ENCODE peak calls at places on chromosomes 1 and 21, in seven cellular contexts. A, I, Q, S, Z, L and V are unnamed samples.

GRCh38 chr1:9279172-9279840 is 13.4 kb upstream of the SPSB1 start:
- ATAC-seq in A (no peak), Q (no peak), Z (no peak), S (no peak), L (no peak), I (no peak), V (no peak)

GRCh38 chr1:51679435-51679834 is 62.5 kb downstream of the OSBPL9 start:
- ATAC-seq in I (peak; percentile 87), Q (no peak), S (no peak), Z (peak; percentile 66), L (no peak), A (peak; percentile 67), V (no peak)

GRCh38 chr1:11788549-11789053 is 17.2 kb downstream of the MTHFR start:
- ATAC-seq in L (no peak), A (no peak), S (no peak), Q (no peak), Z (no peak), I (no peak), V (no peak)

GRCh38 chr1:2499986-2500596 is 24.0 kb downstream of the PLCH2 start:
- ATAC-seq in Z (no peak), A (no peak), Q (no peak), S (peak; percentile 8), L (no peak), I (peak; percentile 31), V (no peak)

GRCh38 chr1:72397786-72398185 is 115.4 kb upstream of the NEGR1 start:
- ATAC-seq in Z (no peak), S (no peak), A (peak; percentile 62), Q (no peak), L (peak; percentile 51), I (no peak), V (no peak)

GRCh38 chr1:12446593-12446992 is 171.4 kb downstream of the DHRS3 start:
- ATAC-seq in Q (no peak), Z (no peak), L (no peak), S (no peak), I (no peak), A (no peak), V (no peak)

GRCh38 chr1:204584699-204585372 is 68.6 kb downstream of the MDM4 start:
- ATAC-seq in A (no peak), Z (no peak), S (peak; percentile 68), Q (no peak), L (peak; percentile 25), I (no peak), V (no peak)

GRCh38 chr21:19792004-19792403 is 1206.2 kb upstream of the NCAM2 start:
- ATAC-seq in Q (peak; percentile 47), A (no peak), L (no peak), I (no peak), Z (no peak), S (no peak), V (no peak)

GRCh38 chr1:41530411-41530810 is 45.9 kb upstream of the EDN2 start:
- ATAC-seq in L (no peak), A (no peak), Q (no peak), I (no peak), Z (no peak), S (no peak), V (no peak)

GRCh38 chr21:35697321-35697808 is 363.0 kb downstream of the SETD4 start:
- ATAC-seq in Z (no peak), L (peak; percentile 83), Q (peak; percentile 85), A (peak; percentile 47), I (no peak), S (no peak), V (peak; percentile 34)

GRCh38 chr1:176552217-176552974 is 89.4 kb downstream of the PAPPA2 start:
- ATAC-seq in Q (no peak), S (no peak), Z (no peak), I (no peak), A (no peak), L (no peak), V (no peak)

GRCh38 chr1:6075747-6076146 is 30.1 kb downstream of the KCNAB2 start:
- ATAC-seq in L (no peak), Q (no peak), A (no peak), S (peak; percentile 74), Z (peak; percentile 19), I (no peak), V (no peak)

GRCh38 chr1:86747304-86747703 is 42.9 kb downstream of the SH3GLB1 start:
- ATAC-seq in L (peak; percentile 69), Z (no peak), S (no peak), A (no peak), I (no peak), Q (no peak), V (no peak)

GRCh38 chr1:220335668-220336067 is 63.4 kb upstream of the RAB3GAP2 start:
- ATAC-seq in I (no peak), Q (peak; percentile 90), S (no peak), A (peak; percentile 52), L (no peak), Z (no peak), V (no peak)

GRCh38 chr1:228827026-228827425 is 91.7 kb downstream of the RHOU start:
- ATAC-seq in I (no peak), L (peak; percentile 46), Z (no peak), Q (no peak), S (peak; percentile 59), A (peak; percentile 86), V (peak; percentile 41)

GRCh38 chr1:204746838-204747442 is 61.4 kb upstream of the LRRN2 start:
- ATAC-seq in S (peak; percentile 91), Q (peak; percentile 48), L (peak; percentile 64), Z (peak; percentile 89), A (peak; percentile 76), I (peak; percentile 94), V (no peak)

GRCh38 chr21:37214952-37215351 is 52.2 kb downstream of the VPS26C start:
- ATAC-seq in L (no peak), A (no peak), I (no peak), Z (no peak), Q (no peak), S (no peak), V (no peak)

GRCh38 chr1:166740668-166741276 is 98.5 kb upstream of the POGK start:
- ATAC-seq in Z (no peak), S (peak; percentile 43), L (no peak), A (no peak), I (no peak), Q (no peak), V (no peak)

GRCh38 chr1:212147581-212148033 is 112.1 kb downstream of the DTL start:
- ATAC-seq in I (no peak), L (no peak), A (peak; percentile 81), Q (peak; percentile 80), Z (peak; percentile 76), S (peak; percentile 4), V (no peak)

GRCh38 chr21:15893902-15894301 is 164.1 kb downstream of the USP25 start:
- ATAC-seq in A (no peak), Z (no peak), L (no peak), I (no peak), Q (no peak), S (peak; percentile 48), V (no peak)

DNA sequence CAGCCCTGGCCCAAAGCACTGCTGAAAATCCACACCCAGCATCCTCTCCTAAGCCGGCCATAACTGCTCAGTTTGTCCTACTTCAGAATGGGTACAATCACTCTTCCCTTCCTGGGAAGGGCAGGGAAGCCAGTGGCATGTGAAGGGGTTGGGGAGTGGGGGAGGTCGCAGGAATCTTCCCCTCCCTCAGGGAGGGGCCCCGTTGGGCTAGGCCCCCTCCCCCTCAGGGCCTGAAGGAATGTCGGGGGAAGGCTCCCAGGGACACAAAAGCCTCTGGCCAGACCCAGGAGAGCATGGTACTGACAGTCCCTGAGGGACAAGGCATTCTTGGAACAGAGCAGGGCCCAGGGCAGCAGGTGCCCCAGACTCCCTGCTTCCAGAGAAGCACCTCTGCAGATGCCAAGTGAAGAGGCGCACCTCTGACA is 1.2 kb downstream of the ELOVL1 start:
- ATAC-seq in Z (peak; percentile 8), A (no peak), I (no peak), L (no peak), Q (no peak), S (no peak), V (no peak)
- H3K4me1 ChIP-seq in Z (peaks cover 47% of the 10 kb centered on the region), A (peaks cover 25% of the 10 kb centered on the region), I (peaks cover 8% of the 10 kb centered on the region), L (peaks cover 25% of the 10 kb centered on the region), Q (peaks cover 28% of the 10 kb centered on the region), S (peaks cover 31% of the 10 kb centered on the region), V (peaks cover 16% of the 10 kb centered on the region)

DNA sequence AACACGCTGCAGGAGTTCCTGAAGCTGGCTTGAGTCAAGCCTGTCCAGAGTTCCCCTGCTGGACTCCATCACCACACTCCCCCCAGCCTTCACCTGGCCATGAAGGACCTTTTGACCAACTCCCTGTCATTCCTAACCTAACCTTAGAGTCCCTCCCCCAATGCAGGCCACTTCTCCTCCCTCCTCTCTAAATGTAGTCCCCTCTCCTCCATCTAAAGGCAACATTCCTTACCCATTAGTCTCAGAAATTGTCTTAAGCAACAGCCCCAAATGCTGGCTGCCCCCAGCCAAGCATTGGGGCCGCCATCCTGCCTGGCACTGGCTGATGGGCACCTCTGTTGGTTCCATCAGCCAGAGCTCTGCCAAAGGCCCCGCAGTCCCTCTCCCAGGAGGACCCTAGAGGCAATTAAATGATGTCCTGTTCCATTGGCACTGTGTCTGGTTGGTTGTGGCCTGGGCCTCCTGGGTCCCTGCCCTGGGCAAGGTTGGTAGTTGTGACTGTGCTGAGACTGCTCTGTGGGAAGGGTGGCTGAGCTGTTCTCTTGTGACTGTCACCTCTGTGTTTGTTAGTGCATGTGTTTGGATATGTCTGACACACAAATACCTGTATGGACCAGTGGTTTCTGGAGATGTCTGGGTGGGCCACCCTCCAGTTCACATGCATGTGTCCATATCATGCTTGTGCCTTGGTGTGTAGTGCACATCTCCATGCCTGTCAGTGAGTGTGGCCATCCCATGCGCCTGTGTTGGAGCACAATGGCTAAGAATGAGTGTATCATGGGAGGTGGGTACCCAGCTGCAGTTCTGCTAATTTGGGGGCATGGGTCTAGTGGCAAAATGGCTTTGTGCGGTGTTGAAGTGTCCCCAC is 1.4 kb downstream of the SH3BGRL3 start:
- ATAC-seq in S (no peak), A (no peak), Q (no peak), Z (no peak), I (no peak), L (no peak), V (no peak)
- TF ChIP-seq POLR2A in S (peak; percentile 56), A (no peak), Q (no peak), Z (no peak), I (peak; percentile 47), L (no peak), V (no peak)

GRCh38 chr1:26783646-26784022 is 4.1 kb upstream of the PIGV start:
- ATAC-seq in Q (no peak), L (no peak), S (no peak), Z (no peak), A (no peak), I (no peak), V (no peak)

GRCh38 chr1:26784886-26785285 is 2.9 kb upstream of the PIGV start:
- ATAC-seq in Z (no peak), S (no peak), I (no peak), Q (no peak), A (no peak), L (no peak), V (no peak)

GRCh38 chr1:26785611-26786436 is 1.9 kb upstream of the PIGV start:
- ATAC-seq in I (no peak), Q (no peak), L (no peak), Z (no peak), A (no peak), S (no peak), V (no peak)

GRCh38 chr1:26782521-26783212 is 5.1 kb upstream of the PIGV start:
- ATAC-seq in L (no peak), Q (no peak), I (no peak), Z (no peak), S (no peak), A (no peak), V (no peak)

GRCh38 chr1:26784023-26784871 is 3.5 kb upstream of the PIGV start:
- ATAC-seq in Z (no peak), Q (peak; percentile 46), A (peak; percentile 3), L (peak; percentile 58), I (no peak), S (peak; percentile 57), V (peak; percentile 50)
- H3K4me1 ChIP-seq in Z (peaks cover 53% of the 10 kb centered on the region), Q (peaks cover 45% of the 10 kb centered on the region), A (peaks cover 50% of the 10 kb centered on the region), L (peaks cover 70% of the 10 kb centered on the region), I (peaks cover 23% of the 10 kb centered on the region), S (peaks cover 74% of the 10 kb centered on the region), V (peaks cover 64% of the 10 kb centered on the region)

GRCh38 chr1:111990878-111991760 is 1.7 kb upstream of the KCND3 start:
- ATAC-seq in S (peak; percentile 79), L (peak; percentile 64), Q (peak; percentile 78), Z (peak; percentile 74), I (no peak), A (peak; percentile 59), V (peak; percentile 50)
- TF ChIP-seq POLR2A in S (no peak), L (no peak), Q (peak; percentile 43), Z (no peak), I (no peak), A (no peak), V (no peak)